ENCODE peak calls at places on chromosomes 5 and 9, in nine cellular contexts. B, O, Q, U, G, A, T, W and N are unnamed samples. For H3K9me3 and H3K36me3, the result is how much of the 10 kb centered on the place peaks cover.

GRCh38 chr9:136310273-136311030 is 6.6 kb upstream of the CCDC187 start:
- DNase-seq in B (no peak), G (no peak), Q (no peak), W (no peak), A (no peak), O (no peak), U (no peak), T (no peak), N (no peak)

GRCh38 chr9:5838884-5839571 is 6.1 kb upstream of the ERMP1 start:
- DNase-seq in A (no peak), U (no peak), O (peak), Q (peak), T (peak), B (no peak), W (no peak), G (no peak), N (no peak)

GRCh38 chr5:95723632-95724369 is 7.3 kb upstream of the RHOBTB3 start:
- DNase-seq in G (no peak), W (no peak), Q (peak), O (peak), B (no peak), U (no peak), T (peak), A (no peak), N (no peak)

GRCh38 chr5:218457-219289 is 553 bp downstream of the SDHA start:
- DNase-seq in U (no peak), B (peak), W (peak), O (peak), A (no peak), T (peak), Q (peak), G (peak), N (peak)

GRCh38 chr5:135004376-135004775 is 29.7 kb downstream of the PITX1 start:
- DNase-seq in G (no peak), B (no peak), Q (no peak), U (no peak), A (no peak), W (no peak), T (no peak), O (no peak), N (no peak)

GRCh38 chr5:140093866-140094265 is 20.0 kb upstream of the PURA start:
- DNase-seq in Q (no peak), O (no peak), T (no peak), G (no peak), B (no peak), W (no peak), A (no peak), U (no peak), N (no peak)

GRCh38 chr5:124513216-124513615 is 233.2 kb downstream of the ZNF608 start:
- DNase-seq in W (no peak), B (no peak), U (no peak), T (peak), G (no peak), O (peak), A (no peak), Q (peak), N (no peak)

GRCh38 chr5:31495336-31495735 is 36.6 kb downstream of the DROSHA start:
- DNase-seq in O (no peak), G (no peak), A (no peak), B (no peak), U (no peak), T (no peak), Q (no peak), W (no peak), N (no peak)

GRCh38 chr9:111983484-111983908 is 86.9 kb downstream of the UGCG start:
- DNase-seq in G (no peak), Q (no peak), U (no peak), W (peak), O (no peak), T (no peak), B (no peak), A (no peak), N (no peak)

GRCh38 chr9:93378276-93378675 is 73.2 kb upstream of the FAM120A start:
- DNase-seq in O (no peak), W (no peak), A (no peak), G (no peak), T (no peak), Q (no peak), U (no peak), B (no peak), N (no peak)

GRCh38 chr9:76592105-76593010 is 133.4 kb downstream of the GCNT1 start:
- DNase-seq in U (no peak), T (no peak), W (no peak), A (no peak), O (no peak), G (no peak), Q (peak), B (no peak), N (peak)

GRCh38 chr5:41112486-41113455 is 41.6 kb upstream of the MROH2B start:
- DNase-seq in A (no peak), W (no peak), Q (peak), G (no peak), O (peak), B (no peak), T (peak), U (no peak), N (no peak)

GRCh38 chr5:126680215-126680817 is 79.6 kb downstream of the PHAX start:
- DNase-seq in U (peak), O (peak), A (no peak), T (peak), Q (peak), B (no peak), G (no peak), W (no peak), N (peak)

GRCh38 chr5:89686081-89686765 is 723.3 kb downstream of the CETN3 start:
- DNase-seq in U (peak), B (no peak), Q (no peak), A (no peak), G (no peak), T (no peak), O (no peak), W (no peak), N (no peak)

GRCh38 chr9:117278020-117278419 is 136.8 kb downstream of the ASTN2 start:
- DNase-seq in T (no peak), B (no peak), O (no peak), A (no peak), U (no peak), W (no peak), G (no peak), Q (no peak), N (no peak)

GRCh38 chr9:97502222-97502983 is 937 bp downstream of the TMOD1 start:
- DNase-seq in G (no peak), A (no peak), W (no peak), O (no peak), U (no peak), B (no peak), T (no peak), Q (no peak), N (no peak)

GRCh38 chr9:97502984-97503861 is 1.8 kb downstream of the TMOD1 start:
- DNase-seq in A (no peak), B (no peak), U (no peak), Q (no peak), W (no peak), T (no peak), O (no peak), G (no peak), N (no peak)

GRCh38 chr9:97501972-97502221 is 431 bp downstream of the TMOD1 start:
- DNase-seq in Q (no peak), T (no peak), O (no peak), W (no peak), G (no peak), A (no peak), B (no peak), U (no peak), N (no peak)

GRCh38 chr9:97504381-97505216 is 3.1 kb downstream of the TMOD1 start:
- DNase-seq in W (no peak), U (no peak), T (peak), G (no peak), A (no peak), O (peak), Q (peak), B (no peak), N (no peak)

DNA sequence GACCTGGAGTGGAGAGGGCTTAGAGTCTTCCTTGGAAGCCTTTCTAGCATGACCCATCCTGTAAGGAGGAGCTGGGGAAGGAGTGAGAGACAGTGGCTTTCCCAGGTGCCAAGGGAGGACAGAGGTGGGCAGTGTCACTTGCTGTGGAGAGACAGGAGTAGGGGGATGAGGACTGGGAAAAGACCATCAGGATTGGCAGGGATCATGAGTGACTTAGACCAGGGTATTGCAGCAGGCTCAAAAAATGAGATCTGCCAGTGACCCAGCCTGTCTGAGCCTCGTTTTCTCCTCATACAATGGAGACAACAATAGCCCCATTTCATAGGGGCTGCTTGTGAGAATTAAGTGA is 2.4 kb downstream of the TMOD1 start:
- DNase-seq in T (no peak), G (no peak), W (no peak), B (no peak), A (no peak), Q (no peak), U (no peak), O (no peak), N (no peak)
- H3K4me3 ChIP-seq in T (no peak), G (peak), W (no peak), B (no peak), A (no peak), Q (no peak), U (no peak), O (no peak), N (no peak)

DNA sequence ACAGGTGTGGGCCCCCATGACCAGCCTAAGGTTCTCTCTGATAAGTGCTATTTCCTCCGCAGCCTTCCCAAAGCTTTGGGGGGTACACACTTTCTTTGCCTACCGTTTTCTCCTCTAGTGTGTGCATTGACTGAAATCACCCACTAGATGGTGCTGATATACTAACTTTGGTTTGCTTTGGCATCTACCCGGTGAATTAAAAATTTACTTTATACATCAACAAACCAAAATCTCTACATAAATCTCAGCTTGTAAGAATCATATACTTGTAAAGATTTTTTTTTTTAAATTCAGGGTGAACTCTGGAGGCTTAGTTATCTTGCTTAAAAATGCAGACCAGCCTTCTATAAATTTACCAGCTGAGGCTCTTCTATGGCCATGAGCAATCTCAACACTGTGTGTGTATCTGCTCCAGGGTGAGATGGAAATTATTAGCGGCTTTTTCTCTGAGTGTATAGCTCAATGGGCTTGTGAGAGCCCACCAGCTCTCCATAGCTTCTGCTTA is 475.7 kb upstream of the TNC start:
- DNase-seq in O (peak), T (no peak), U (peak), B (no peak), A (no peak), Q (peak), W (no peak), G (no peak), N (peak)
- H3K9me3 ChIP-seq in O (under half), T (under half), U (under half), B (under half), A (under half), Q (under half), W (under half), G (under half), N (under half)

GRCh38 chr5:72882989-72883388 is 66.5 kb downstream of the TNPO1 start:
- DNase-seq in B (no peak), U (no peak), T (no peak), W (no peak), Q (no peak), O (no peak), G (no peak), A (no peak), N (no peak)
- H3K36me3 ChIP-seq in B (half or more), U (half or more), T (half or more), W (under half), Q (half or more), O (half or more), G (under half), A (half or more), N (half or more)

DNA sequence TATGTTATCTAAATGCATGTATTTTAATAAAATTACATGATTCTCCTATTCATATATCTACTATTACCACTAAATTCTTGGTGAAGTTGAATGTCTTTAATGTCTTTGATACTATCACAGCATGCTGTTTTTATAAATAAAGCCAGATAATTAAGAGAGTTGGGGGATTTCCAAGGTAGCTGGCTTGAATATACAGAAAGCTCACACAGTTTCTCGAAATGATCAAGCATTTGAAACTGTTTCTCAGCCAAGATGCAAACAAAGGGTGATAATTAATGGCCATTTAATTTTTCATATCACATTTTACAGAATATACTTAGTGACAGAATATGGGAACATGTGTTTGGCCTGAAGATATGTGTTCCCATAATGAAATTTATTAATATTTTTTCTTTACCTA is 145.6 kb upstream of the CDH12 start:
- DNase-seq in U (no peak), Q (no peak), G (no peak), O (no peak), W (no peak), A (no peak), B (no peak), T (no peak), N (no peak)
- H3K4me3 ChIP-seq in U (no peak), Q (no peak), G (no peak), O (no peak), W (no peak), A (no peak), B (no peak), T (no peak), N (no peak)

GRCh38 chr5:44983006-44983405 is 174.3 kb downstream of the MRPS30 start:
- DNase-seq in U (no peak), G (no peak), A (no peak), T (no peak), O (no peak), Q (no peak), W (no peak), B (no peak), N (no peak)

GRCh38 chr5:44981708-44982107 is 173.0 kb downstream of the MRPS30 start:
- DNase-seq in W (no peak), O (no peak), B (no peak), U (no peak), Q (no peak), G (no peak), T (no peak), A (no peak), N (no peak)

GRCh38 chr5:44991693-44992092 is 182.9 kb downstream of the MRPS30 start:
- DNase-seq in B (no peak), O (no peak), G (no peak), Q (no peak), T (no peak), A (no peak), W (no peak), U (no peak), N (no peak)

DNA sequence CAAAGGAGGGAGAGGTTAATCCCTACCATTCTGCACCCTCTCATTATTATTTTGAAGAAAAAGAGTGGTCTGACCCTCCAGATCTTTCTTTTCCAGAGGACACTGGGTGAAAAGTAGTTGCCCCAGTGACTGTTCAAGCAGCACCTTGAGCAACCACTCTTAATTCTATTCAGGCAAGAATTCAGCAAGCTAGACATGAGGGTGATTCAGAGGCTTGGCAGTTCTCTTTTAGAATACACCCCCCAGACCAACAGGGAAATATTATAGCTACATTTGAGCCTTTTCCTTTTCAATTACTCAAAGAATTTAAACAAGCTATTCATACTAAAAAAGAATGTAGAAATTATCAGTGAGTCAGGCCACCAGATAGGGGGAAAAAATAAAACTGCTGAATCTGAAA is 178.3 kb downstream of the MRPS30 start:
- DNase-seq in G (no peak), O (no peak), T (no peak), Q (peak), W (no peak), B (no peak), A (no peak), U (no peak), N (no peak)
- H3K9me3 ChIP-seq in G (under half), O (under half), T (under half), Q (under half), W (under half), B (under half), A (under half), U (under half), N (under half)

GRCh38 chr5:59209758-59210359 is 627.0 kb downstream of the RAB3C start:
- DNase-seq in U (no peak), B (no peak), A (no peak), Q (no peak), O (peak), W (no peak), T (no peak), G (no peak), N (no peak)

GRCh38 chr5:59208468-59208867 is 625.6 kb downstream of the RAB3C start:
- DNase-seq in Q (no peak), W (no peak), G (no peak), O (no peak), T (no peak), U (no peak), A (no peak), B (no peak), N (no peak)

GRCh38 chr5:59207416-59207815 is 624.5 kb downstream of the RAB3C start:
- DNase-seq in B (no peak), U (no peak), G (no peak), A (no peak), W (no peak), T (no peak), O (peak), Q (no peak), N (no peak)

GRCh38 chr5:59216845-59217244 is 634.0 kb downstream of the RAB3C start:
- DNase-seq in Q (no peak), A (no peak), W (no peak), U (no peak), G (no peak), T (no peak), B (no peak), O (no peak), N (no peak)

DNA sequence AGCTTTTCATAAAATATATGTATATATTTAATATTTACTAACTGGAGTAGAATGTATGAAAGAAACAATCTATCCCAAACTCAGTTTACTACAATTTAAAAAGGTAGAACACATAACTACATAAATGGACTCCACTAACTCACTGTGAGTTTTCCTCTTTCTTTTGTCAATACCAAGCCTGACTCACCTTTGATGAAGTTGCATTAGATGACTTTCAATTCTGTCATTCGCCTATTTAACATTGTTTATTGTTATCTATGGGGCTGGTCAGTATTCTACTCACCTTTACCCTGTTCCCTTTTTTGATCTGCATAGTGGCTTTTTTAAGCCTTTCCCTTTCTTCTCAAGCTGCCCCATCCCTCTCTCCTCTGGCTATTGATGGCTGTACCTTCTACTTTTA is 629.7 kb downstream of the RAB3C start:
- DNase-seq in G (no peak), Q (no peak), W (no peak), T (no peak), B (no peak), A (no peak), U (no peak), O (no peak), N (no peak)
- H3K36me3 ChIP-seq in G (under half), Q (under half), W (under half), T (under half), B (under half), A (under half), U (under half), O (under half), N (under half)